ENCODE peak calls at places on chromosomes 6 and 20, in five cellular contexts. One of them, this sample, is unnamed.
A peak's percentile ranks its signal among the peaks of the same experiment; 100 is the strongest.

GRCh38 chr6:41074692-41075436 is 2.1 kb downstream of the NFYA start:
- DNase-seq in GM12878: no peak
- DNase-seq in uterus: peak; percentile 58
- DNase-seq in Peyer's patch: no peak
- DNase-seq in A549: no peak
- DNase-seq in this sample: peak; percentile 70

GRCh38 chr6:111800468-111800760 is 72.8 kb downstream of the FYN start:
- DNase-seq in GM12878: no peak
- DNase-seq in uterus: no peak
- DNase-seq in Peyer's patch: no peak
- DNase-seq in A549: no peak
- DNase-seq in this sample: no peak

GRCh38 chr20:50586531-50587232 is 76.5 kb downstream of the PTPN1 start:
- DNase-seq in GM12878: no peak
- DNase-seq in uterus: no peak
- DNase-seq in Peyer's patch: no peak
- DNase-seq in A549: no peak
- DNase-seq in this sample: no peak

GRCh38 chr6:107805504-107805903 is 18.6 kb downstream of the SCML4 start:
- DNase-seq in GM12878: no peak
- DNase-seq in uterus: no peak
- DNase-seq in Peyer's patch: no peak
- DNase-seq in A549: no peak
- DNase-seq in this sample: no peak

GRCh38 chr20:52749938-52750337 is 222.2 kb upstream of the TSHZ2 start:
- DNase-seq in GM12878: no peak
- DNase-seq in uterus: no peak
- DNase-seq in Peyer's patch: no peak
- DNase-seq in A549: no peak
- DNase-seq in this sample: no peak

GRCh38 chr20:11891081-11891826 is 26.4 kb upstream of the BTBD3 start:
- DNase-seq in GM12878: no peak
- DNase-seq in uterus: peak; percentile 31
- DNase-seq in Peyer's patch: peak; percentile 58
- DNase-seq in A549: peak; percentile 43
- DNase-seq in this sample: peak; percentile 69

GRCh38 chr6:156949376-156949775 is 172.2 kb downstream of the ARID1B start:
- DNase-seq in GM12878: no peak
- DNase-seq in uterus: no peak
- DNase-seq in Peyer's patch: no peak
- DNase-seq in A549: peak; percentile 21
- DNase-seq in this sample: no peak

GRCh38 chr20:33649201-33649631 is 12.9 kb upstream of the C20orf144 start:
- DNase-seq in GM12878: no peak
- DNase-seq in uterus: no peak
- DNase-seq in Peyer's patch: no peak
- DNase-seq in A549: no peak
- DNase-seq in this sample: no peak

GRCh38 chr20:33812673-33813462 is 1.7 kb downstream of the CHMP4B start:
- DNase-seq in GM12878: no peak
- DNase-seq in uterus: no peak
- DNase-seq in Peyer's patch: peak; percentile 55
- DNase-seq in A549: no peak
- DNase-seq in this sample: no peak

GRCh38 chr6:158040051-158040803 is 58.6 kb downstream of the SYNJ2 start:
- DNase-seq in GM12878: peak; percentile 58
- DNase-seq in uterus: peak; percentile 75
- DNase-seq in Peyer's patch: no peak
- DNase-seq in A549: peak; percentile 95
- DNase-seq in this sample: no peak

GRCh38 chr6:16333580-16333979 is 95.2 kb downstream of the GMPR start:
- DNase-seq in GM12878: no peak
- DNase-seq in uterus: no peak
- DNase-seq in Peyer's patch: no peak
- DNase-seq in A549: peak; percentile 49
- DNase-seq in this sample: no peak

GRCh38 chr20:51004305-51004727 is 18.6 kb downstream of the KCNG1 start:
- DNase-seq in GM12878: no peak
- DNase-seq in uterus: no peak
- DNase-seq in Peyer's patch: no peak
- DNase-seq in A549: no peak
- DNase-seq in this sample: no peak

GRCh38 chr6:168031411-168032382 is 34.2 kb downstream of the KIF25 start:
- DNase-seq in GM12878: no peak
- DNase-seq in uterus: no peak
- DNase-seq in Peyer's patch: no peak
- DNase-seq in A549: no peak
- DNase-seq in this sample: no peak

GRCh38 chr20:34977365-34978091 is 21.9 kb downstream of the MYH7B start:
- DNase-seq in GM12878: no peak
- DNase-seq in uterus: no peak
- DNase-seq in Peyer's patch: no peak
- DNase-seq in A549: no peak
- DNase-seq in this sample: no peak

GRCh38 chr20:34976286-34976685 is 20.6 kb downstream of the MYH7B start:
- DNase-seq in GM12878: no peak
- DNase-seq in uterus: no peak
- DNase-seq in Peyer's patch: no peak
- DNase-seq in A549: no peak
- DNase-seq in this sample: no peak

GRCh38 chr20:34979366-34980153 is 23.9 kb downstream of the MYH7B start:
- DNase-seq in GM12878: no peak
- DNase-seq in uterus: no peak
- DNase-seq in Peyer's patch: no peak
- DNase-seq in A549: no peak
- DNase-seq in this sample: no peak

GRCh38 chr20:34980543-34981213 is 25.0 kb downstream of the MYH7B start:
- DNase-seq in GM12878: no peak
- DNase-seq in uterus: no peak
- DNase-seq in Peyer's patch: no peak
- DNase-seq in A549: no peak
- DNase-seq in this sample: no peak

GRCh38 chr20:34978092-34978744 is 22.6 kb downstream of the MYH7B start:
- DNase-seq in GM12878: no peak
- DNase-seq in uterus: no peak
- DNase-seq in Peyer's patch: no peak
- DNase-seq in A549: no peak
- DNase-seq in this sample: no peak
- H3K27ac ChIP-seq in GM12878: no peak overlapping the region
- H3K27ac ChIP-seq in uterus: no peak overlapping the region
- H3K27ac ChIP-seq in Peyer's patch: no peak overlapping the region
- H3K27ac ChIP-seq in A549: no peak overlapping the region
- H3K27ac ChIP-seq in this sample: no peak overlapping the region

DNA sequence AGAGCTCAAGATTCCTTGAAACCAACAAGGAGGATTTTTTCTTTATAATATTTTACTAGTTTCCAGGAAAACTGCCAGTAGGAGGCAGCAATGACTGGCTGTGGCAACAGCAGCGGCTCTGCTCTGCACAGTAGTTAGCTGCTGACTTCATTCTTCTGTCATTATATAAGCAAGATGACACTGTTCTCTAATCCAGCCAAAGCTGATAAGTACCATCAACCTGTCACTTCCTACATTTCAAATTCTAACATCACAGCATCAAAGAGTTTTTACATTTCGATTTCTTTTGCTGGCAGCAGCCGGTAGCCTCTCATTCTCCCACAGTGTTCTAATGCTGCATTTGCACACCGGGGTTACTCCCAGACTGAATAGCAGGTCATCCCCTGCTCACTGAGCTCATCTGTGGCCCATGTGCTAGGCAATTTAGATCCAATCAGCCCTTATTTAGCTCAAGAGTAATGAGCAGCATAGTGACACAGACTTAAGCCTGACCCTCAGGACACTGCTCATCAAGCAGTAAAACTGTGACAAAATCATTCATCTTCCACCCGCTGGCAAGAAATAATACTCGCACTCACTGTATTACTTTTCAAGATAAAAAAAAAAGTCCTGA is 67.8 kb downstream of the MMS22L start:
- DNase-seq in GM12878: no peak
- DNase-seq in uterus: no peak
- DNase-seq in Peyer's patch: peak; percentile 59
- DNase-seq in A549: peak; percentile 26
- DNase-seq in this sample: no peak
- TF ChIP-seq CTCF in GM12878: peak; percentile 31
- TF ChIP-seq CTCF in uterus: peak; percentile 22
- TF ChIP-seq CTCF in Peyer's patch: no peak
- TF ChIP-seq CTCF in A549: peak; percentile 46
- TF ChIP-seq CTCF in this sample: peak; percentile 29

GRCh38 chr6:38697846-38698245 is 5.1 kb downstream of the GLO1 start:
- DNase-seq in GM12878: no peak
- DNase-seq in uterus: no peak
- DNase-seq in Peyer's patch: no peak
- DNase-seq in A549: no peak
- DNase-seq in this sample: no peak

GRCh38 chr6:38701551-38701950 is 1.4 kb downstream of the GLO1 start:
- DNase-seq in GM12878: no peak
- DNase-seq in uterus: no peak
- DNase-seq in Peyer's patch: no peak
- DNase-seq in A549: no peak
- DNase-seq in this sample: no peak

GRCh38 chr6:38705924-38706323 is 3.0 kb upstream of the GLO1 start:
- DNase-seq in GM12878: no peak
- DNase-seq in uterus: no peak
- DNase-seq in Peyer's patch: no peak
- DNase-seq in A549: no peak
- DNase-seq in this sample: no peak

GRCh38 chr6:38703949-38704348 is 1.0 kb upstream of the GLO1 start:
- DNase-seq in GM12878: no peak
- DNase-seq in uterus: no peak
- DNase-seq in Peyer's patch: no peak
- DNase-seq in A549: no peak
- DNase-seq in this sample: no peak

DNA sequence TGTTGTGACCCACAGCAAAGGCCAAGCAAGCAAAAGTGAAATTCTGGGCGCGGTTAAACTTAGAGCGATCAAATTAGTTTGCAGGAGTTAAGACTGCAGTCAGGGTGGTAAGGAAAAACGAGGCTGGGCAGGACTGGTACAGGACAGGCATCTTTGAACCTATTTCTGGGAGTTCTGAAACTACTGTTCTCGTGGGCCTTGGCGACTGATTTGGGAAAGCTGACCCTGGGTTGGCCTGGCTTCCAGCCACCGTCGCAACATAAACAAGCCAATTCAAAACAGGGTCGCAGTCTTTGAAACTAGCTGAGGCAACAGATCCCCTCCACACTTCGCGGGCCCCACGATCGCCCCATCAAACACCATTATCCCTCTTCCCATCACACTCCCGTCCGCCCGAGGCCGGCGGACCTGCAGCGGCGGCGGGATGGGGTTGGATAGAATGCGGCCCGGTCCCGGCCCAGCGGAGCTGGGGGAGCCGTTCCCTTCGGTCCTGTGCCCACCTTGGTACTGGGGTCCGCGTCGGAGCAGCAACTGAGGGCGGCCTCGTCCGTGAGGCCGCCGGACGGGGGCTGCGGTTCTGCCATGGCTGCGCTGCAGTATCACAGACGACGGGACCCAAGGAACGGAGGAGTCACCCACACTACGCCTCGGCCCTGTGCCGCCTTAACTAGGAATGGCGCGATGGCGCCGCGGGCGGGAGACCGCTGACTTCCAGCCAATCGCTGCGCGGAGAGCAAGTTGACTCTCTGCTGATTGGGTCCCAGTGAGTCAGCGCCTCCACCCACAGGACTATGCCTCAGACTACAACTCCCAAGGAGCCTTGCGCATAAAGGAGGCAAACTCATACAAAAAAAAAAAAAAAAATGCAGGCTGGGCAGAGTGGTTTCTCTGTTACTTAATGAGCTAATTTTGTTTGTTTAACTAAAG is at the start of gene GLO1:
- DNase-seq in GM12878: peak; percentile 96
- DNase-seq in uterus: peak; percentile 98
- DNase-seq in Peyer's patch: peak; percentile 99
- DNase-seq in A549: peak; percentile 96
- DNase-seq in this sample: peak; percentile 98
- TF ChIP-seq POLR2A in GM12878: peak; percentile 100
- TF ChIP-seq POLR2A in uterus: peak; percentile 96
- TF ChIP-seq POLR2A in Peyer's patch: peak; percentile 95
- TF ChIP-seq POLR2A in A549: peak; percentile 84
- TF ChIP-seq POLR2A in this sample: peak; percentile 95

GRCh38 chr6:45969026-45969425 is 46.6 kb downstream of the CLIC5 start:
- DNase-seq in GM12878: no peak
- DNase-seq in uterus: no peak
- DNase-seq in Peyer's patch: no peak
- DNase-seq in A549: no peak
- DNase-seq in this sample: no peak

GRCh38 chr6:45972795-45973503 is 42.7 kb downstream of the CLIC5 start:
- DNase-seq in GM12878: no peak
- DNase-seq in uterus: no peak
- DNase-seq in Peyer's patch: no peak
- DNase-seq in A549: no peak
- DNase-seq in this sample: no peak

GRCh38 chr6:45971287-45971686 is 44.4 kb downstream of the CLIC5 start:
- DNase-seq in GM12878: no peak
- DNase-seq in uterus: no peak
- DNase-seq in Peyer's patch: no peak
- DNase-seq in A549: no peak
- DNase-seq in this sample: no peak

GRCh38 chr6:45969883-45970282 is 45.8 kb downstream of the CLIC5 start:
- DNase-seq in GM12878: no peak
- DNase-seq in uterus: no peak
- DNase-seq in Peyer's patch: no peak
- DNase-seq in A549: no peak
- DNase-seq in this sample: no peak

GRCh38 chr6:45970326-45970725 is 45.3 kb downstream of the CLIC5 start:
- DNase-seq in GM12878: no peak
- DNase-seq in uterus: no peak
- DNase-seq in Peyer's patch: no peak
- DNase-seq in A549: no peak
- DNase-seq in this sample: no peak
- H3K27ac ChIP-seq in GM12878: no peak overlapping the region
- H3K27ac ChIP-seq in uterus: peak overlapping the region; percentile 42
- H3K27ac ChIP-seq in Peyer's patch: peak overlapping the region; percentile 54
- H3K27ac ChIP-seq in A549: no peak overlapping the region
- H3K27ac ChIP-seq in this sample: no peak overlapping the region

GRCh38 chr6:56856036-56856580 is 98.8 kb upstream of the BEND6 start:
- DNase-seq in GM12878: no peak
- DNase-seq in uterus: no peak
- DNase-seq in Peyer's patch: no peak
- DNase-seq in A549: no peak
- DNase-seq in this sample: no peak
- TF ChIP-seq CTCF in GM12878: no peak
- TF ChIP-seq CTCF in uterus: no peak
- TF ChIP-seq CTCF in Peyer's patch: no peak
- TF ChIP-seq CTCF in A549: no peak
- TF ChIP-seq CTCF in this sample: no peak

GRCh38 chr6:39173276-39173675 is 56.0 kb downstream of the KCNK5 start:
- DNase-seq in GM12878: no peak
- DNase-seq in uterus: no peak
- DNase-seq in Peyer's patch: no peak
- DNase-seq in A549: no peak
- DNase-seq in this sample: no peak
- TF ChIP-seq POLR2A in GM12878: no peak
- TF ChIP-seq POLR2A in uterus: no peak
- TF ChIP-seq POLR2A in Peyer's patch: no peak
- TF ChIP-seq POLR2A in A549: no peak
- TF ChIP-seq POLR2A in this sample: no peak